ENCODE peak calls at places on chromosomes 12 and 14, in nine cellular contexts. F is right lobe of liver, Z is GM12878, R is AG09309, B is foreskin fibroblast, Q is nephron progenitor cell, C is OCI-LY7, U is HFFc6, J is lower leg skin. L is an unnamed sample.

GRCh38 chr12:110694330-110694891 is 5.5 kb upstream of the HVCN1 start:
- DNase-seq in J (peak), C (no peak), B (no peak), Q (no peak), F (no peak), Z (no peak), R (no peak), U (no peak), L (no peak)

GRCh38 chr14:58428011-58428807 is 690 bp downstream of the KIAA0586 start:
- DNase-seq in B (peak), U (peak), C (peak), F (no peak), Z (no peak), Q (peak), R (peak), J (no peak), L (peak)

GRCh38 chr12:3436496-3437060 is 54.4 kb upstream of the PRMT8 start:
- DNase-seq in Z (no peak), J (no peak), B (no peak), C (no peak), U (no peak), R (no peak), F (no peak), Q (no peak), L (no peak)

GRCh38 chr12:1517007-1517406 is 77.4 kb downstream of the FBXL14 start:
- DNase-seq in B (peak), J (no peak), Z (no peak), U (peak), F (no peak), R (peak), Q (peak), C (peak), L (peak)

GRCh38 chr14:60179296-60179924 is 14.2 kb upstream of the DHRS7 start:
- DNase-seq in C (no peak), R (peak), J (no peak), B (no peak), Z (no peak), F (no peak), U (peak), Q (no peak), L (no peak)

GRCh38 chr12:47297993-47298392 is 218.2 kb upstream of the AMIGO2 start:
- DNase-seq in Z (no peak), Q (no peak), U (no peak), C (no peak), F (no peak), R (no peak), J (no peak), B (no peak), L (no peak)

GRCh38 chr14:51575225-51576111 is 76.2 kb upstream of the FRMD6 start:
- DNase-seq in R (no peak), Q (no peak), B (no peak), C (no peak), Z (no peak), F (no peak), U (no peak), J (no peak), L (peak)

GRCh38 chr12:131014343-131014742 is 60.6 kb downstream of the ADGRD1 start:
- DNase-seq in R (no peak), F (no peak), B (no peak), C (no peak), Z (no peak), J (no peak), Q (no peak), U (no peak), L (no peak)

GRCh38 chr14:94544726-94545125 is 16.5 kb upstream of the SERPINA4 start:
- DNase-seq in B (no peak), J (no peak), U (no peak), C (no peak), Q (no peak), R (no peak), F (no peak), Z (no peak), L (no peak)

GRCh38 chr12:4855121-4855924 is 54.4 kb upstream of the KCNA1 start:
- DNase-seq in Q (peak), U (peak), C (peak), J (peak), R (peak), B (peak), Z (peak), F (no peak), L (peak)

GRCh38 chr12:28010036-28010435 is 37.5 kb upstream of the PTHLH start:
- DNase-seq in R (no peak), J (no peak), C (no peak), Q (no peak), F (no peak), Z (no peak), B (no peak), U (no peak), L (no peak)

GRCh38 chr12:113103756-113104450 is 31.7 kb downstream of the RASAL1 start:
- DNase-seq in C (peak), R (no peak), U (no peak), J (no peak), Z (no peak), Q (peak), B (no peak), F (no peak), L (no peak)

GRCh38 chr12:128715485-128715884 is 108.3 kb downstream of the SLC15A4 start:
- DNase-seq in C (no peak), F (no peak), J (no peak), B (no peak), U (no peak), R (no peak), Q (no peak), Z (no peak), L (no peak)

GRCh38 chr14:96690713-96691383 is 106.3 kb upstream of the VRK1 start:
- DNase-seq in J (no peak), F (no peak), C (no peak), U (no peak), B (no peak), R (no peak), Z (no peak), Q (no peak), L (no peak)

GRCh38 chr14:77458249-77458950 is 507 bp downstream of the AHSA1 start:
- DNase-seq in U (peak), C (peak), Z (no peak), J (no peak), B (no peak), R (no peak), Q (peak), F (peak), L (no peak)

GRCh38 chr12:93089805-93090569 is 160.9 kb upstream of the EEA1 start:
- DNase-seq in R (peak), C (no peak), Q (no peak), F (no peak), U (peak), B (peak), J (no peak), Z (no peak), L (peak)

GRCh38 chr14:95562892-95563685 is 28.2 kb downstream of the GLRX5 start:
- DNase-seq in F (no peak), J (no peak), R (no peak), B (no peak), C (no peak), Q (no peak), Z (no peak), U (no peak), L (no peak)

GRCh38 chr12:112901271-112901670 is 5.5 kb upstream of the OAS1 start:
- DNase-seq in F (peak), C (no peak), R (no peak), Q (no peak), B (no peak), U (no peak), Z (no peak), J (no peak), L (no peak)

GRCh38 chr12:75964150-75964549 is 67.4 kb downstream of the PHLDA1 start:
- DNase-seq in C (peak), U (no peak), R (no peak), J (no peak), Z (no peak), B (no peak), F (no peak), Q (no peak), L (no peak)

GRCh38 chr12:133010657-133011297 is 24.6 kb downstream of the ZNF26 start:
- DNase-seq in F (no peak), C (no peak), Z (no peak), U (no peak), Q (no peak), J (no peak), R (no peak), B (no peak), L (no peak)

GRCh38 chr12:29158364-29158763 is 9.3 kb downstream of the FAR2 start:
- DNase-seq in F (no peak), J (no peak), Q (no peak), C (no peak), B (peak), U (no peak), R (no peak), Z (no peak), L (no peak)

GRCh38 chr14:83741269-83741668 is 1788.7 kb upstream of the FLRT2 start:
- DNase-seq in J (no peak), Q (no peak), B (no peak), R (no peak), F (no peak), C (no peak), U (no peak), Z (no peak), L (no peak)

DNA sequence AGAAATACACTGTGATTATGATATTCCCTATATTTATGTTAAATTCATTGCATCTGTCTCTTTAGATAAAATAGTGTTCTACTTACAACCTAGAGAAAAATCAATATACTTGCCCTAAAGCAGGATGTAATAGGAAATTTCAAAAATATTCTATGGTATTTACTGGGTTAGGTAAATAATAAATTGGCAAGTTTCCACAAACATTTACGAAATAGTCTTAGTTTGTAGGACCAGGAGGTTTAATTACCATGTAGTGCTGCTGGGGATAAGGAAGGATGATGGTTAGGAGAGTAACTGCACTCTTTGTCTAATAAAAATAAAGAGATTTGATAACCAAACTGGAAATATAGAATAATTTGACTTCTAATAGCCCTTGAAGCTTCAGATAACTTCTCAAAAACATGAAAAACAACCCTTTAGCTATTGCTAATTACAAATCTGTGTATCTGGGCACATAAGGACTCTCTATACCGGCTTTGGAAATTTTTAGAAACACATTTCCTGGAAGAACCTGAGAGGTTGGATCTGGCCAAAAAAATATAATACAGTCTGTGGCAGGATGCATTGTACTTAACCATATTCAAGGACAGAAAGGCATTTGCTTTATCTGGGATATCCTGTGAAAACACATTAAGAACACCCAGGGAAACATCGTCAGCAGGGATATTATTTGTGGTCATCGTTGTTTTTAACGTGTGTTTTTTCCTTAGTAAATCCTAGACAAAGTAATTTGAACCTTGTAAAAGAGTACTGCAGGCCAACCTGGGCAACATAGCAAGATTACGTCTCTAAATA is 36.7 kb upstream of the TMCC3 start:
- DNase-seq in B (no peak), Q (no peak), U (no peak), R (no peak), Z (no peak), F (no peak), C (no peak), J (no peak), L (no peak)
- TF ChIP-seq CTCF in B (no peak), Q (no peak), U (no peak), R (no peak), Z (no peak), F (no peak), C (no peak), J (no peak), L (no peak)

DNA sequence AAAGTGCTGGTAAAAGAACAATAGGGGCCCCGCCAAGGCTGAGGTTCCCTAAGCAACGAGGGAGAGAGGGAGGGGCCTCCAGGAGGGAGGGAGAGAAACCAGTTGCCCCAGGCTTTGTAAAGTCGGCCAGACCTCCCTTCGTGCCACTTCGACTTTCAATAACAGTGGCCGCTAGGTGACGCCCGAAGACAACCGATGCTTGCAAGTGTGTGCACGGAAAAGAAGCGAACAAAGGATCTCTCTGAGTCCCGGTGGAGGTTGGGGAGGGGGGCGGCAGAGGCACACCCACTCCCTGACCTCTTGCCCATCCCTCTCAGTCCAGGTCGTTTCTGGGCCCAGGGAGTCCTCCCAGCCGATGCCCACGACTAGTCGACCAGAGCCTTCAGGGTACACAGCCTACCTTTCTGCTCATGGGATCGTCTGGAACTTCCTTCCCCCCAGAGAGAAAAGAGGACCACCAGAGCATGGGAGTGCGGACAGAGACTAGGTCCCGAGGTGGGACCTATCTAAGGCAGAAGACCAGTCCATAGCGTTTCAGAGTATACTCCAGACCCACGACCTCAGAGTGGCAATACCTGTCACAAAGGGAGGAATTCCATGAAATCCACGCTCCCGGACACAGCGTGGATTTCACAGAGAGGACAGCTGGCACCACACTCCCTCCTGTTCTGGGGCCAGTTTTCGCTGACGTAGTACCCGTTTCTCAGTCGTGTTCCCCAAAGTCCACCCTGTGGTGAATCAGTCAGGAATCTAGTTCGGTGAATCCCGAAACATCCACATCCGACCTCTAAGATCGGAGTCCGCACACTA is 262.7 kb upstream of the ALG10B start:
- DNase-seq in Q (no peak), U (no peak), F (peak), Z (no peak), J (no peak), C (no peak), R (no peak), B (no peak), L (no peak)
- TF ChIP-seq CTCF in Q (no peak), U (no peak), F (peak), Z (no peak), J (no peak), C (no peak), R (peak), B (no peak), L (no peak)

GRCh38 chr14:68777644-68778043 is 15.2 kb downstream of the ZFP36L1 start:
- DNase-seq in C (no peak), J (no peak), Q (no peak), B (no peak), U (no peak), F (no peak), R (no peak), Z (no peak), L (no peak)

GRCh38 chr14:68771631-68772030 is 21.2 kb downstream of the ZFP36L1 start:
- DNase-seq in U (no peak), B (no peak), J (no peak), Q (no peak), C (no peak), R (no peak), F (peak), Z (no peak), L (no peak)

GRCh38 chr14:68775614-68776126 is 17.2 kb downstream of the ZFP36L1 start:
- DNase-seq in R (no peak), B (no peak), J (no peak), U (no peak), Q (no peak), F (peak), C (no peak), Z (no peak), L (no peak)

GRCh38 chr14:68772761-68773381 is 20.0 kb downstream of the ZFP36L1 start:
- DNase-seq in J (no peak), B (no peak), R (no peak), Q (no peak), Z (no peak), F (no peak), C (no peak), U (no peak), L (no peak)

DNA sequence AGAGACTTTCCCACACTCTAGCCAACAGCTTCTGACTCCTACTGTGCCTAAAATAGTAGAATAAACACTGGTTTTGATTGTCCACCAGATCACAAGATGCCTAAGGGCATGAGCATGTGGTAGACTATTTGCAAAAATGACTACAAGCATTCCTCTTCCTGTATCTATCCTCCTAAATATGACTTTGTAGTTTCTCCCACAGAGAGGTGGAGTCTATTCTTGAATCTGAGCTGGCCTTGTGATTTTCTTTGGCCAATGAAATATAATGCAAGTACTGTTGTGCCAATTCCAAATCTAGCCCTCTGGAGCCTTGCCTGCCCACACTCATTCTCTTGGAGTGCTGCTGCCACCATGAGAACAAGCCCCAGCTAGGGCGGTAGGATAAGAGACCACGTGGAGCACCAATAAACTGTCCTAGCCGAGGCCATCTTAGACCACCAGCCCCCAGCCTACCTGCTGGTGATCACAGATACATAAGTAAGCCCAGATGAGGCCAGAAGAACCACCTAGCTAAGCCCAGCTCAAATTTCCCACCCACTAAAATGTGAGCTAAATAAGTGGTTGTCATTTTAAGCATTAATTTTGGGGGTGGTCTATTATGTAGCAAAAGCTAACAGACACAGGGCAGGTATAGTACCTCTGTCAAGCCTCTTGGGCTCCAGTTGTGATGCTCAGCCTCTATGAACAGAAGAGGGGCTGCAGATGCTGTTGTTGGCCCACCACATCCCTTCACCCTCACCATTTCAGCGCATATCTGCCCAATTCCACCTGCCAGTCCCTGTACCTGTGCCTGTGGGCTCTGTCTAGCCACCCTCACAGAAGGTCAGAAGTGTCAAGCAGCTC is 17.9 kb downstream of the ZFP36L1 start:
- DNase-seq in J (no peak), Z (no peak), C (no peak), Q (no peak), F (peak), B (peak), U (peak), R (peak), L (peak)
- TF ChIP-seq CTCF in J (no peak), Z (no peak), C (no peak), Q (no peak), F (no peak), B (no peak), U (no peak), R (peak), L (no peak)

DNA sequence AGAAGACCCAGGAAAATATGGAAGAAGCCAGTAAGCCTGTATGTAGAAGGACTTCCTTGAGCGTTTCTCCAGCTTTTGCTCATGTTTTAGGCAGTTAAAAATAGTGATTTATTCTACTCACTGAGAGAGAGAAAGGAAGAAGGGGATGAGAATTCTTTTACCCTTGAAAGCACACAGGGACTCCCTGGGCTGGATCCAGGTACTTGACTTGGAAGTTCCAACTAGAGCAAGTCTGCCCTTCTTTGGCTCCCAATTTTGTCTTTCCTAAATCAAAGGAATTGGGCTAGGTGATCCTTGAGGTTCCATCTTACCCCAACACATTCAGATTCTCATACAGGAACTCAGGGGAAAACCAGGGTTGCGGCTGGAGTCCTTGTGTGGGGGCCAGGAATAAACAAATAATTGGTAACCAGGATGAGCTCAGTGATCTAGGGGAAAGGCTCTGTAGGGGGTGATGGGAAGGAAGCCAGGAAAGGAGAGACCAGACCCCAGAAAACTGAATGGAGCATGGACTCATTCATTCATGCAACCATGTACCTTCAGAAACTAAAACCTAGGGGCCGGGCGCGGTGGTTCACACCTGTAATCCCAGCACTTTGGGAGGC is 11.5 kb upstream of the ITGA5 start:
- DNase-seq in Q (no peak), J (no peak), R (no peak), F (no peak), B (no peak), U (no peak), C (no peak), Z (no peak), L (no peak)
- TF ChIP-seq CTCF in Q (no peak), J (no peak), R (no peak), F (no peak), B (no peak), U (no peak), C (no peak), Z (no peak), L (no peak)

DNA sequence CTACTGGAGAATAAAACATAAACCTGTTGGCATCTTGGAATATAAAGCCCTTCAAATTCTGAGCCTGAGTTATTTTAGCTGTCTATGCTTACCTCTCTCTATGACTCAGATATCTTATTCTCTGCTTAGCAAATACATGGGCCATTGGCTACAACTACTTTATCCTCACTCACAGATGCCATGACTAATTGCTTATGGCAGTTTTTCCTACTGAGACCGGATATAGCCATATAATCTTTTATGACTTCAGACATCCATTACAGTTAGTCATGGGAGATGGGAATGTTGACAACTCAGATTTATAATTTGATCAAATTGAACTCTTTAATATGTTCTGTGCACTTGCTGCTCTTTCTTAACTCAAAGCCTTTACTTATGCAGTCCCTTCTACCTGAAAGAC is 502.4 kb upstream of the ATP2B1 start:
- DNase-seq in Q (no peak), B (peak), J (no peak), C (no peak), U (peak), R (peak), Z (no peak), F (no peak), L (peak)
- TF ChIP-seq CTCF in Q (no peak), B (no peak), J (no peak), C (no peak), U (no peak), R (no peak), Z (no peak), F (no peak), L (no peak)

GRCh38 chr12:26798669-26799068 is 34.3 kb downstream of the ITPR2 start:
- DNase-seq in Q (no peak), B (no peak), F (no peak), U (no peak), C (no peak), R (no peak), J (no peak), Z (no peak), L (no peak)

GRCh38 chr12:26799741-26800140 is 33.3 kb downstream of the ITPR2 start:
- DNase-seq in R (no peak), F (no peak), Q (no peak), Z (no peak), B (no peak), U (no peak), J (no peak), C (no peak), L (no peak)

GRCh38 chr12:26795899-26796298 is 37.1 kb downstream of the ITPR2 start:
- DNase-seq in Z (no peak), Q (no peak), J (no peak), U (no peak), R (no peak), C (no peak), B (no peak), F (no peak), L (no peak)

GRCh38 chr12:26800347-26800746 is 32.6 kb downstream of the ITPR2 start:
- DNase-seq in B (no peak), U (no peak), Q (no peak), Z (no peak), R (no peak), J (no peak), C (no peak), F (no peak), L (no peak)

GRCh38 chr12:26798013-26798412 is 35.0 kb downstream of the ITPR2 start:
- DNase-seq in F (no peak), J (no peak), Q (peak), C (peak), U (peak), B (no peak), R (no peak), Z (peak), L (peak)
- TF ChIP-seq CTCF in F (no peak), J (no peak), Q (no peak), C (peak), U (no peak), B (no peak), R (no peak), Z (no peak), L (no peak)

L was measured in BJ.